ENCODE peak calls at places on chromosomes 2 and 18, in ten cellular contexts. J is OCI-LY7; A is activated T-cell treated with anti-CD3 and anti-CD28 coated beads for 1 hour; L is activated T-helper 1 cell treated with anti-CD3 and anti-CD28 coated beads, Interleukin-2, amount 50 U/mL, for 16 hours; I is astrocyte; T is CD8-positive, alpha-beta T cell; H is memory B cell; F is NCI-H1930; U is GOT3; X is nucleus accumbens. S is an unnamed sample.

GRCh38 chr2:230459213-230459612 is 43.2 kb downstream of the SP100 start:
- DNase-seq in J (no peak), A (no peak), L (no peak), I (no peak), T (no peak), H (no peak), F (no peak), U (no peak), X (no peak), S (no peak)

GRCh38 chr18:37460616-37461015 is 105.0 kb downstream of the CELF4 start:
- DNase-seq in J (no peak), A (no peak), L (no peak), I (no peak), T (no peak), H (no peak), F (no peak), U (no peak), X (no peak), S (no peak)

GRCh38 chr2:135790423-135790822 is 46.6 kb downstream of the LCT start:
- DNase-seq in J (no peak), A (no peak), L (no peak), I (no peak), T (no peak), H (no peak), F (no peak), U (no peak), X (no peak), S (no peak)

GRCh38 chr2:145764631-145765030 is 1244.7 kb upstream of the ZEB2 start:
- DNase-seq in J (no peak), A (no peak), L (no peak), I (no peak), T (no peak), H (no peak), F (no peak), U (no peak), X (no peak), S (no peak)

GRCh38 chr18:43863180-43863579 is 585.9 kb upstream of the SYT4 start:
- DNase-seq in J (no peak), A (no peak), L (no peak), I (no peak), T (no peak), H (no peak), F (no peak), U (no peak), X (no peak), S (no peak)

GRCh38 chr2:56382466-56382865 is 198.7 kb downstream of the CCDC85A start:
- DNase-seq in J (no peak), A (no peak), L (no peak), I (no peak), T (no peak), H (no peak), F (no peak), U (no peak), X (no peak), S (no peak)

GRCh38 chr2:30358822-30359221 is 88.2 kb upstream of the LCLAT1 start:
- DNase-seq in J (no peak), A (no peak), L (no peak), I (no peak), T (no peak), H (no peak), F (no peak), U (no peak), X (no peak), S (no peak)

GRCh38 chr2:68441994-68442322 is 25.1 kb downstream of the FBXO48 start:
- DNase-seq in J (no peak), A (no peak), L (no peak), I (no peak), T (no peak), H (no peak), F (no peak), U (no peak), X (no peak), S (no peak)

GRCh38 chr2:136057802-136058140 is 60.2 kb downstream of the CXCR4 start:
- DNase-seq in J (peak), A (no peak), L (no peak), I (no peak), T (no peak), H (no peak), F (no peak), U (no peak), X (no peak), S (no peak)

GRCh38 chr2:227177592-227178336 is 13.3 kb downstream of the COL4A3 start:
- DNase-seq in J (no peak), A (no peak), L (no peak), I (no peak), T (no peak), H (no peak), F (no peak), U (no peak), X (no peak), S (no peak)

GRCh38 chr2:26168785-26169184 is 4.1 kb upstream of the GAREM2 start:
- DNase-seq in J (no peak), A (no peak), L (no peak), I (no peak), T (no peak), H (no peak), F (no peak), U (no peak), X (no peak), S (no peak)

GRCh38 chr2:232929303-232930123 is 59.4 kb downstream of the SNORC start:
- DNase-seq in J (no peak), A (no peak), L (no peak), I (no peak), T (no peak), H (no peak), F (no peak), U (no peak), X (no peak), S (no peak)

GRCh38 chr2:102155703-102156515 is 13.4 kb downstream of the IL1R1 start:
- DNase-seq in J (no peak), A (no peak), L (no peak), I (no peak), T (no peak), H (no peak), F (no peak), U (no peak), X (no peak), S (no peak)

GRCh38 chr2:44954306-44954901 is 12.9 kb downstream of the SIX3 start:
- DNase-seq in J (no peak), A (no peak), L (no peak), I (no peak), T (no peak), H (no peak), F (no peak), U (no peak), X (no peak), S (no peak)

S was measured in ascending aorta.